ENCODE peak calls at places on chromosomes 5 and 9, in ten cellular contexts. T is lung; H is neural crest cell; V is RWPE1; D is hypothalamus; B is iPS-NIHi11; M is left lung; O is Kasumi-1; J is stomach; E is naive thymus-derived CD4-positive, alpha-beta T cell. U is an unnamed sample.

GRCh38 chr5:138972836-138973235 is 97.7 kb upstream of the LRRTM2 start:
- DNase-seq in T (no peak), H (no peak), V (no peak), D (no peak), B (peak), M (no peak), O (no peak), J (no peak), E (no peak), U (no peak)

GRCh38 chr9:135616621-135617537 is 22.5 kb downstream of the GLT6D1 start:
- DNase-seq in T (no peak), H (no peak), V (no peak), D (no peak), B (no peak), M (no peak), O (no peak), J (no peak), E (no peak), U (no peak)

GRCh38 chr9:129225201-129225778 is 47.2 kb upstream of the IER5L start:
- DNase-seq in T (no peak), H (no peak), V (no peak), D (no peak), B (no peak), M (no peak), O (no peak), J (no peak), E (no peak), U (no peak)

GRCh38 chr5:144427871-144428270 is 257.2 kb downstream of the KCTD16 start:
- DNase-seq in T (no peak), H (no peak), V (no peak), D (no peak), B (no peak), M (no peak), O (no peak), J (no peak), E (no peak), U (no peak)

GRCh38 chr5:142569905-142570304 is 116.0 kb downstream of the FGF1 start:
- DNase-seq in T (no peak), H (no peak), V (no peak), D (no peak), B (no peak), M (no peak), O (no peak), J (no peak), E (no peak), U (no peak)

GRCh38 chr5:151363673-151364072 is 16.3 kb upstream of the SLC36A2 start:
- DNase-seq in T (no peak), H (no peak), V (no peak), D (no peak), B (no peak), M (no peak), O (no peak), J (no peak), E (no peak), U (no peak)

GRCh38 chr5:67334383-67334782 is 137.8 kb upstream of the CD180 start:
- DNase-seq in T (no peak), H (no peak), V (no peak), D (no peak), B (no peak), M (no peak), O (no peak), J (no peak), E (no peak), U (no peak)

GRCh38 chr5:177362102-177362868 is 4.6 kb downstream of the RGS14 start:
- DNase-seq in T (peak), H (no peak), V (peak), D (no peak), B (no peak), M (peak), O (no peak), J (peak), E (no peak), U (no peak)

GRCh38 chr5:19258686-19259085 is 729.3 kb downstream of the CDH18 start:
- DNase-seq in T (no peak), H (no peak), V (no peak), D (no peak), B (no peak), M (no peak), O (no peak), J (no peak), E (no peak), U (no peak)

GRCh38 chr5:164941102-164941501 is 1435.7 kb downstream of the MAT2B start:
- DNase-seq in T (no peak), H (no peak), V (no peak), D (no peak), B (no peak), M (no peak), O (no peak), J (no peak), E (no peak), U (no peak)

GRCh38 chr9:4494337-4494736 is 4.1 kb downstream of the SLC1A1 start:
- DNase-seq in T (no peak), H (no peak), V (no peak), D (no peak), B (no peak), M (no peak), O (no peak), J (no peak), E (no peak), U (no peak)

GRCh38 chr5:23012842-23013241 is 159.7 kb upstream of the CDH12 start:
- DNase-seq in T (no peak), H (no peak), V (no peak), D (no peak), B (no peak), M (no peak), O (no peak), J (no peak), E (no peak), U (no peak)

GRCh38 chr9:104923289-104923688 is 4.7 kb downstream of the ABCA1 start:
- DNase-seq in T (no peak), H (no peak), V (no peak), D (no peak), B (no peak), M (no peak), O (no peak), J (no peak), E (no peak), U (no peak)

GRCh38 chr5:141363952-141364660 is at the start of gene PCDHGA5:
- DNase-seq in T (no peak), H (no peak), V (no peak), D (no peak), B (no peak), M (no peak), O (no peak), J (no peak), E (no peak), U (no peak)

GRCh38 chr9:134959971-134960310 is 42.2 kb upstream of the FCN1 start:
- DNase-seq in T (no peak), H (no peak), V (no peak), D (no peak), B (no peak), M (no peak), O (no peak), J (no peak), E (no peak), U (no peak)

GRCh38 chr5:17374973-17375844 is 122.8 kb upstream of the TAF11L2 start:
- DNase-seq in T (no peak), H (no peak), V (peak), D (no peak), B (peak), M (no peak), O (no peak), J (peak), E (no peak), U (no peak)

GRCh38 chr9:93461810-93462209 is 8.4 kb upstream of the FAM120AOS start:
- DNase-seq in T (no peak), H (no peak), V (no peak), D (no peak), B (no peak), M (no peak), O (no peak), J (no peak), E (no peak), U (no peak)

GRCh38 chr9:95229230-95229933 is 88.1 kb downstream of the FANCC start:
- DNase-seq in T (no peak), H (no peak), V (no peak), D (no peak), B (no peak), M (no peak), O (no peak), J (no peak), E (no peak), U (no peak)

GRCh38 chr5:132378580-132378979 is 9.1 kb downstream of the SLC22A5 start:
- DNase-seq in T (no peak), H (no peak), V (peak), D (no peak), B (peak), M (no peak), O (no peak), J (no peak), E (no peak), U (no peak)

GRCh38 chr5:177434437-177434836 is 8.0 kb downstream of the GRK6 start:
- DNase-seq in T (no peak), H (no peak), V (no peak), D (no peak), B (no peak), M (no peak), O (no peak), J (no peak), E (no peak), U (no peak)

GRCh38 chr5:73170522-73170921 is 2.5 kb upstream of the TMEM174 start:
- DNase-seq in T (no peak), H (no peak), V (no peak), D (no peak), B (peak), M (no peak), O (peak), J (no peak), E (no peak), U (no peak)

GRCh38 chr5:120789918-120790714 is 326.0 kb downstream of the PRR16 start:
- DNase-seq in T (no peak), H (no peak), V (no peak), D (no peak), B (no peak), M (no peak), O (no peak), J (no peak), E (no peak), U (no peak)

GRCh38 chr5:79759436-79759835 is 69.8 kb downstream of the CMYA5 start:
- DNase-seq in T (no peak), H (no peak), V (no peak), D (no peak), B (no peak), M (no peak), O (no peak), J (no peak), E (no peak), U (peak)

GRCh38 chr5:4531756-4532704 is 608.1 kb upstream of the ADAMTS16 start:
- DNase-seq in T (no peak), H (no peak), V (no peak), D (no peak), B (no peak), M (no peak), O (no peak), J (no peak), E (no peak), U (no peak)

GRCh38 chr5:11814373-11814772 is 89.9 kb downstream of the CTNND2 start:
- DNase-seq in T (no peak), H (no peak), V (no peak), D (no peak), B (no peak), M (no peak), O (no peak), J (no peak), E (no peak), U (no peak)

GRCh38 chr5:90131734-90132133 is 277.8 kb downstream of the CETN3 start:
- DNase-seq in T (no peak), H (no peak), V (no peak), D (no peak), B (no peak), M (no peak), O (no peak), J (no peak), E (no peak), U (no peak)

GRCh38 chr5:20949636-20950035 is 961.6 kb upstream of the CDH18 start:
- DNase-seq in T (no peak), H (no peak), V (no peak), D (no peak), B (no peak), M (no peak), O (no peak), J (no peak), E (no peak), U (no peak)

GRCh38 chr9:108184941-108185340 is 670.8 kb downstream of the ACTL7B start:
- DNase-seq in T (no peak), H (no peak), V (peak), D (no peak), B (no peak), M (no peak), O (peak), J (no peak), E (no peak), U (no peak)

GRCh38 chr5:218457-219289 is 553 bp downstream of the SDHA start:
- DNase-seq in T (peak), H (peak), V (peak), D (no peak), B (peak), M (peak), O (no peak), J (peak), E (peak), U (no peak)

GRCh38 chr5:72818866-72819534 is 2.5 kb downstream of the TNPO1 start:
- DNase-seq in T (peak), H (peak), V (peak), D (no peak), B (peak), M (peak), O (peak), J (peak), E (peak), U (no peak)

GRCh38 chr9:93898502-93899426 is 56.4 kb downstream of the BARX1 start:
- DNase-seq in T (no peak), H (no peak), V (no peak), D (no peak), B (no peak), M (no peak), O (no peak), J (no peak), E (no peak), U (no peak)

GRCh38 chr5:54761213-54761701 is 224.1 kb downstream of the ESM1 start:
- DNase-seq in T (no peak), H (no peak), V (no peak), D (no peak), B (no peak), M (no peak), O (no peak), J (no peak), E (no peak), U (peak)

GRCh38 chr9:76877961-76878360 is 28.0 kb downstream of the PRUNE2 start:
- DNase-seq in T (no peak), H (no peak), V (no peak), D (no peak), B (no peak), M (no peak), O (no peak), J (no peak), E (no peak), U (no peak)

GRCh38 chr9:14119694-14120514 is 194.0 kb downstream of the NFIB start:
- DNase-seq in T (no peak), H (no peak), V (peak), D (no peak), B (no peak), M (no peak), O (no peak), J (no peak), E (no peak), U (no peak)

GRCh38 chr5:95759005-95759404 is 27.9 kb downstream of the RHOBTB3 start:
- DNase-seq in T (no peak), H (no peak), V (no peak), D (no peak), B (no peak), M (no peak), O (no peak), J (no peak), E (no peak), U (no peak)

GRCh38 chr5:179974946-179975712 is 67.4 kb upstream of the TBC1D9B start:
- DNase-seq in T (no peak), H (peak), V (no peak), D (no peak), B (peak), M (no peak), O (peak), J (no peak), E (peak), U (no peak)

GRCh38 chr5:180334751-180335613 is 18.2 kb downstream of the GFPT2 start:
- DNase-seq in T (no peak), H (no peak), V (no peak), D (no peak), B (no peak), M (no peak), O (no peak), J (no peak), E (no peak), U (no peak)

GRCh38 chr5:139394123-139394653 is 716 bp downstream of the PROB1 start:
- DNase-seq in T (no peak), H (peak), V (no peak), D (no peak), B (peak), M (no peak), O (peak), J (no peak), E (peak), U (no peak)

GRCh38 chr5:180600554-180601041 is 9.3 kb upstream of the SCGB3A1 start:
- DNase-seq in T (peak), H (no peak), V (no peak), D (no peak), B (peak), M (peak), O (no peak), J (peak), E (no peak), U (no peak)